ENCODE peak calls at places on chromosomes 16 and 17, in nine cellular contexts. O is A549, B is AG04450, C is NCI-H1436 treated with DMSO at 0.1 percent for 48 hours, I is Caco-2, J is AML-193, A is NCI-H69, X is T-helper 2 cell, U is iPS DF 6.9. H is an unnamed sample.

GRCh38 chr17:75565066-75565465 is 22.5 kb upstream of the MYO15B start:
- DNase-seq in O (peak; percentile 59), B (no peak), C (no peak), I (peak; percentile 79), J (no peak), A (no peak), X (no peak), U (no peak), H (no peak)

GRCh38 chr16:54875443-54875842 is 55.2 kb upstream of the IRX5 start:
- DNase-seq in O (no peak), B (no peak), C (no peak), I (no peak), J (no peak), A (no peak), X (no peak), U (no peak), H (no peak)

GRCh38 chr16:57574646-57575467 is 32.4 kb downstream of the ADGRG5 start:
- DNase-seq in O (no peak), B (no peak), C (no peak), I (no peak), J (no peak), A (no peak), X (no peak), U (no peak), H (no peak)

GRCh38 chr16:642189-643049 is 791 bp downstream of the MCRIP2 start:
- DNase-seq in O (peak; percentile 52), B (no peak), C (no peak), I (peak; percentile 72), J (peak; percentile 85), A (peak; percentile 84), X (no peak), U (no peak), H (peak; percentile 82)

GRCh38 chr16:56538331-56538730 is 18.5 kb upstream of the BBS2 start:
- DNase-seq in O (no peak), B (no peak), C (no peak), I (no peak), J (no peak), A (no peak), X (no peak), U (no peak), H (no peak)

GRCh38 chr16:75559564-75560372 is 3.7 kb upstream of the TMEM231 start:
- DNase-seq in O (no peak), B (no peak), C (no peak), I (no peak), J (no peak), A (peak; percentile 25), X (no peak), U (no peak), H (no peak)

GRCh38 chr16:66842765-66843164 is 1.4 kb upstream of the CA7 start:
- DNase-seq in O (no peak), B (no peak), C (no peak), I (no peak), J (no peak), A (peak; percentile 86), X (no peak), U (no peak), H (no peak)

GRCh38 chr17:68622423-68622822 is 21.3 kb upstream of the FAM20A start:
- DNase-seq in O (no peak), B (no peak), C (no peak), I (no peak), J (no peak), A (no peak), X (no peak), U (no peak), H (no peak)

GRCh38 chr16:81707411-81708321 is 71.4 kb upstream of the PLCG2 start:
- DNase-seq in O (peak; percentile 63), B (no peak), C (no peak), I (no peak), J (no peak), A (peak; percentile 78), X (no peak), U (no peak), H (no peak)

GRCh38 chr17:52306314-52306713 is 147.8 kb upstream of the CA10 start:
- DNase-seq in O (no peak), B (no peak), C (no peak), I (no peak), J (no peak), A (no peak), X (no peak), U (no peak), H (peak; percentile 28)

GRCh38 chr17:72011561-72011960 is 109.3 kb upstream of the SOX9 start:
- DNase-seq in O (no peak), B (no peak), C (no peak), I (no peak), J (no peak), A (no peak), X (no peak), U (no peak), H (no peak)

GRCh38 chr16:70151941-70152509 is 21.6 kb upstream of the CLEC18C start:
- DNase-seq in O (no peak), B (no peak), C (no peak), I (no peak), J (no peak), A (no peak), X (no peak), U (no peak), H (no peak)